ENCODE peak calls at places on chromosomes 4 and X, in eight cellular contexts. K, W, Q, C, B, U, E and I are unnamed samples. For H3K4me1, the result is how much of the 10 kb centered on the place peaks cover.

GRCh38 chrX:10429908-10430307 is 190.5 kb downstream of the MID1 start:
- DNase-seq in K (no peak), E (no peak), W (no peak), C (no peak), Q (no peak), B (no peak), U (no peak), I (no peak)

GRCh38 chr4:48543796-48544195 is 53.7 kb downstream of the ZAR1 start:
- DNase-seq in C (no peak), B (no peak), K (no peak), E (no peak), Q (no peak), U (no peak), W (no peak), I (no peak)

GRCh38 chr4:10808591-10808990 is 124.0 kb upstream of the CLNK start:
- DNase-seq in U (no peak), C (no peak), Q (peak), B (no peak), W (no peak), E (no peak), K (no peak), I (no peak)

GRCh38 chr4:8278421-8279287 is 9.1 kb downstream of the HTRA3 start:
- DNase-seq in K (no peak), W (no peak), U (peak), E (no peak), C (no peak), Q (peak), B (no peak), I (no peak)

GRCh38 chrX:32408389-32408788 is 803.0 kb downstream of the DMD start:
- DNase-seq in K (no peak), W (peak), B (peak), E (peak), Q (peak), C (no peak), U (peak), I (peak)

GRCh38 chr4:30716671-30717207 is 3.4 kb upstream of the PCDH7 start:
- DNase-seq in C (no peak), U (peak), Q (peak), B (no peak), E (peak), W (peak), K (no peak), I (no peak)

GRCh38 chr4:126097155-126097554 is 782.4 kb downstream of the FAT4 start:
- DNase-seq in C (no peak), E (no peak), W (no peak), B (no peak), U (no peak), K (no peak), Q (no peak), I (no peak)

GRCh38 chr4:93791570-93792195 is 36.9 kb upstream of the ATOH1 start:
- DNase-seq in Q (peak), W (peak), B (peak), U (peak), C (peak), E (peak), K (peak), I (peak)

GRCh38 chr4:101393256-101393655 is 45.9 kb upstream of the PPP3CA start:
- DNase-seq in K (peak), C (no peak), W (no peak), U (peak), E (no peak), B (no peak), Q (peak), I (no peak)

GRCh38 chr4:117422272-117422671 is 336.9 kb upstream of the TRAM1L1 start:
- DNase-seq in W (no peak), E (no peak), Q (no peak), U (no peak), B (no peak), K (no peak), C (no peak), I (no peak)

GRCh38 chr4:33649015-33649414 is 2595.3 kb downstream of the ARAP2 start:
- DNase-seq in W (peak), B (no peak), K (peak), E (no peak), Q (peak), U (peak), C (peak), I (no peak)

GRCh38 chr4:8528713-8529112 is 51.5 kb upstream of the GPR78 start:
- DNase-seq in U (peak), Q (no peak), W (no peak), E (no peak), C (no peak), B (no peak), K (no peak), I (no peak)

GRCh38 chr4:181536196-181536746 is 706.9 kb upstream of the TENM3 start:
- DNase-seq in E (no peak), B (no peak), U (no peak), Q (no peak), C (no peak), K (no peak), W (no peak), I (no peak)

GRCh38 chr4:159941076-159941475 is 838.2 kb downstream of the RAPGEF2 start:
- DNase-seq in W (no peak), U (no peak), C (no peak), B (no peak), Q (no peak), E (no peak), K (no peak), I (no peak)

GRCh38 chrX:45011131-45011530 is 138.1 kb downstream of the KDM6A start:
- DNase-seq in Q (no peak), W (no peak), U (peak), C (no peak), B (no peak), E (no peak), K (no peak), I (no peak)

GRCh38 chr4:39464886-39465501 is 6.1 kb downstream of the LIAS start:
- DNase-seq in K (peak), B (peak), C (no peak), W (no peak), E (no peak), U (peak), Q (peak), I (no peak)

GRCh38 chr4:24477919-24478318 is 106.4 kb downstream of the DHX15 start:
- DNase-seq in K (no peak), B (peak), W (peak), Q (peak), E (no peak), U (peak), C (peak), I (no peak)

GRCh38 chrX:122835886-122836285 is 348.2 kb upstream of the GRIA3 start:
- DNase-seq in C (no peak), K (no peak), W (no peak), B (no peak), Q (no peak), U (no peak), E (no peak), I (no peak)

GRCh38 chr4:3530663-3531254 is 1.5 kb downstream of the LRPAP1 start:
- DNase-seq in K (no peak), W (no peak), E (no peak), B (no peak), U (no peak), C (no peak), Q (peak), I (no peak)

GRCh38 chr4:184099541-184099966 is 118.1 kb downstream of the ENPP6 start:
- DNase-seq in C (no peak), Q (peak), W (no peak), U (no peak), B (peak), E (no peak), K (no peak), I (no peak)

GRCh38 chrX:69503228-69503834 is 795 bp upstream of the NALF2 start:
- DNase-seq in B (peak), U (no peak), E (no peak), C (no peak), Q (no peak), K (peak), W (peak), I (peak)

GRCh38 chrX:30713061-30713525 is 59.9 kb downstream of the GK start:
- DNase-seq in C (peak), Q (peak), U (peak), W (peak), K (peak), B (peak), E (peak), I (peak)

GRCh38 chr4:7121174-7121573 is 53.3 kb upstream of the GRPEL1 start:
- DNase-seq in C (no peak), K (no peak), U (no peak), E (no peak), W (no peak), B (no peak), Q (no peak), I (no peak)
- TF ChIP-seq EZH2phosphoT487 in C (no peak), K (no peak), U (no peak), E (no peak), W (no peak), B (no peak), Q (no peak), I (no peak)

GRCh38 chr4:147597561-147597960 is 19.6 kb upstream of the TMEM184C start:
- DNase-seq in K (no peak), B (no peak), E (no peak), Q (no peak), C (no peak), W (no peak), U (no peak), I (no peak)

GRCh38 chr4:147594107-147594506 is 23.1 kb upstream of the TMEM184C start:
- DNase-seq in W (peak), Q (no peak), B (no peak), E (no peak), K (no peak), C (no peak), U (no peak), I (no peak)

GRCh38 chr4:147599206-147599605 is 18.0 kb upstream of the TMEM184C start:
- DNase-seq in W (no peak), B (no peak), C (no peak), E (no peak), U (no peak), Q (no peak), K (no peak), I (no peak)

GRCh38 chr4:147596976-147597375 is 20.2 kb upstream of the TMEM184C start:
- DNase-seq in E (no peak), B (no peak), Q (no peak), K (no peak), U (peak), C (no peak), W (no peak), I (no peak)

DNA sequence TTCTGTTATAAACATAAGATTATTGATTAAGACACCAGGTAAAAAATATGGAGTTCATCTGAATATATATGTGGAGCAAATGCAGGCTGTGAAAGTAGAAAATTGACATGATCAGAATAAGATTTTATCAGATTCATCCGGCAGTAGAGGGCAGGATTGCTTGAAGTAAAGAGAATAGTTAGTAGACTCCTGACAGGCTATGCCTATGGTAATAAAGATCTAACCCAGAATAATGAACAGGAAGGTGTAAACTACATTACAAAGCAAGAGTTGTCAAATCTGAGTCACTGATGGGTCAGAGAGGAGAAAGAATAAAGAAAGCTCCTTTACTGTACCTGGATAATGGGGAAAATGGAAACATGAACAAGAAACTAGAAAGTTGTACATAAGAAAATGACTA is 20.8 kb upstream of the TMEM184C start:
- DNase-seq in C (no peak), Q (no peak), U (peak), E (no peak), W (no peak), B (no peak), K (peak), I (no peak)
- TF ChIP-seq CTCF in C (no peak), Q (peak), U (peak), E (no peak), W (peak), B (peak), K (peak), I (peak)

GRCh38 chrX:107726809-107727534 is 48.6 kb downstream of the TSC22D3 start:
- DNase-seq in B (no peak), C (no peak), U (peak), K (no peak), Q (no peak), W (no peak), E (no peak), I (no peak)

GRCh38 chrX:107723501-107723900 is 52.1 kb downstream of the TSC22D3 start:
- DNase-seq in U (no peak), Q (no peak), C (no peak), B (no peak), E (no peak), K (no peak), W (no peak), I (no peak)

GRCh38 chrX:107724653-107725052 is 50.9 kb downstream of the TSC22D3 start:
- DNase-seq in U (no peak), W (no peak), B (no peak), K (no peak), C (no peak), E (no peak), Q (no peak), I (no peak)

GRCh38 chrX:107728342-107729099 is 47.1 kb downstream of the TSC22D3 start:
- DNase-seq in U (no peak), K (no peak), B (no peak), E (no peak), Q (no peak), C (no peak), W (no peak), I (no peak)

GRCh38 chrX:107725761-107726555 is 49.6 kb downstream of the TSC22D3 start:
- DNase-seq in B (no peak), W (no peak), C (no peak), E (no peak), Q (no peak), U (peak), K (no peak), I (no peak)
- H3K4me1 ChIP-seq in B (under half), W (under half), C (under half), E (under half), Q (half or more), U (half or more), K (under half), I (under half)

GRCh38 chrX:39065051-39065871 is 264.0 kb downstream of the MID1IP1 start:
- DNase-seq in K (no peak), E (no peak), W (peak), Q (no peak), U (no peak), B (no peak), C (peak), I (no peak)

GRCh38 chrX:39063702-39064101 is 262.4 kb downstream of the MID1IP1 start:
- DNase-seq in B (no peak), U (no peak), E (no peak), C (no peak), W (no peak), K (no peak), Q (no peak), I (no peak)

GRCh38 chrX:39059866-39060265 is 258.6 kb downstream of the MID1IP1 start:
- DNase-seq in B (no peak), Q (no peak), C (no peak), K (no peak), W (no peak), E (no peak), U (no peak), I (no peak)

GRCh38 chrX:39058724-39059123 is 257.5 kb downstream of the MID1IP1 start:
- DNase-seq in C (no peak), Q (no peak), K (no peak), B (no peak), U (no peak), E (no peak), W (no peak), I (no peak)

DNA sequence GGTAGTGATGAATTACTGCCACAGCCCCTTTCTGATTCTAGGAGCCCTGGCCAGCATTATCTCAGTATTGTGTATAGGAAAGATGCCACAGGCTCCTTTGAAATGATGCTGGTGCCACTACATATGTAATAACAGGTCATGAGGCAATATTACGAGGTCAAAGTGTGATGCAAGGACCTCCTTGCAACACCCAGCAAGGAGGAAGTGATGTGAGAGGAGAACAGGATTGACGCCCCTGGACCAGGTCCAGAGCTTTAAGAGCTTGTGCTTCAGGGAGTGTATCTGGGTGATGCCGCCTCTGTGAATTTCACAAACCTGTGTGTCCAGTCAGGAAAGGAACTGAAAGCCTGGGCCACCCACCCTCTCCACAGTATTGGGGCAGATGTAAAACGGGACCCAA is 261.8 kb downstream of the MID1IP1 start:
- DNase-seq in U (peak), C (no peak), K (no peak), W (no peak), B (no peak), E (no peak), Q (no peak), I (no peak)
- TF ChIP-seq EZH2phosphoT487 in U (no peak), C (no peak), K (no peak), W (no peak), B (no peak), E (no peak), Q (no peak), I (no peak)

DNA sequence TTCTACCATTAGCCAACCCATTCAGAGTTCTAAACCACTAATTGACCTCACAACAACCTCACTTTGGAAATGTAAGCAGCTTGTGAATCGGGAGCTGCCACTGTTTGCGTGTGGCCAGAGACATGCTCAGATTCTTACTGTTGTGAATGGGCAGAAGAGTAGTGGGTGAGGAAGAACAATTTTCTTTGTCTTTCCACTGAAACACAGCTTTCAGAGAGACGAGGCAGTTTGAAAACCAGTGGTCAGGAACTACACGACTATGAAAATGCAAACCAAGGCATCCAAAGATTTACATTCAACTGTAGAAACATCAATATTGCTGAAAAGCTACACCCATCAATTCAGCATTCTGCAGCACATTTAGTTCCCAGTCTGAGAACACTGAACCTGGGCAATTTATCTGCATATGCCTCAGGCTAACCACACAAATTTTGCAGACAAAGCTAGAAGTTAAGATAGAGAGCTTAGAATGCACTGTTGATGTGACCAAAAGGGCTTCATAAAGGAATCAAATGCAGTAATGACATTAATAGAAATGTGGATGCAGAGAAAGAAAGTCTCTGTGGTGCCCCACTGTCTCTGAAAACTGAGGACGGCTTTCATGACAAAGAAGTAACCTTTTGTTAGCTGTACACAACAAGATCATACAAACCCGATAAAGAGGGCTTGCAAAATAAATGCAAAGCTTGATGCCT is 134.3 kb downstream of the APBB2 start:
- DNase-seq in U (no peak), C (no peak), Q (no peak), W (no peak), B (no peak), K (no peak), E (no peak), I (no peak)
- TF ChIP-seq CTCF in U (no peak), C (no peak), Q (no peak), W (no peak), B (no peak), K (no peak), E (no peak), I (no peak)

GRCh38 chr4:37976513-37976912 is 16.3 kb downstream of the PTTG2 start:
- DNase-seq in Q (peak), U (no peak), E (no peak), K (no peak), C (no peak), B (no peak), W (no peak), I (no peak)
- H3K4me1 ChIP-seq in Q (under half), U (under half), E (under half), K (under half), C (under half), B (under half), W (under half), I (half or more)

GRCh38 chr4:111296466-111296865 is 673.6 kb upstream of the PITX2 start:
- DNase-seq in Q (no peak), W (no peak), E (no peak), B (no peak), U (no peak), C (no peak), K (no peak), I (no peak)
- TF ChIP-seq EZH2phosphoT487 in Q (no peak), W (no peak), E (no peak), B (no peak), U (no peak), C (no peak), K (no peak), I (no peak)

GRCh38 chrX:3219231-3219630 is 127.2 kb downstream of the MXRA5 start:
- DNase-seq in E (no peak), B (no peak), K (no peak), W (no peak), C (no peak), U (no peak), Q (no peak), I (no peak)
- TF ChIP-seq CTCF in E (no peak), B (no peak), K (no peak), W (no peak), C (no peak), U (no peak), Q (no peak), I (no peak)

DNA sequence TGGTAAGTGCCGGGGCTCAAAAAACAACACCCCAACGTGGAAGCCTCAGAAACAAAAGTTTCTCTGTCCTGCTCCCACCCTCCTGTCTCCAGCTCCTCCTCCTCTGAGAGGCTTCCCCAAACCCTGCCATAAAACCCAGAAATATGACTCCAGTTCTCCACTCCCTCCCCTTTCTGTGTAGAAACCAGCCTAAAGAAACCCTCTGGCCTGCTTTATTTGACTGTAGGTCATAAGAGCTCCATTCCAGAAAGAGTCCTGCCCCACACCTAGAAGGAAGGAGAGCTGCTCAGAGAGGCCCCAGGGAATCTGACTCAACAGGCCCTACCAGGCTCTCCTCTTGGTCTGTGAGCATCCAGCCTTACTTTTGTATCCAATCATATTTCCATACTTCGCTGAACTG is 872 bp upstream of the S100P start:
- DNase-seq in U (peak), K (no peak), B (no peak), C (no peak), W (no peak), E (no peak), Q (peak), I (no peak)
- H3K4me1 ChIP-seq in U (half or more), K (under half), B (under half), C (under half), W (under half), E (under half), Q (half or more), I (under half)

GRCh38 chr4:128688846-128689467 is 120.5 kb upstream of the JADE1 start:
- DNase-seq in C (no peak), E (no peak), U (no peak), W (peak), Q (no peak), K (no peak), B (no peak), I (no peak)
- TF ChIP-seq EZH2phosphoT487 in C (no peak), E (no peak), U (no peak), W (no peak), Q (no peak), K (no peak), B (no peak), I (no peak)